ENCODE peak calls at places on chromosomes 5 and 9, in four cellular contexts. O, J, F and I are unnamed samples.
A peak's percentile ranks its signal among the peaks of the same experiment; 100 is the strongest.

GRCh38 chr5:176806137-176806536 is 4.2 kb upstream of the UNC5A start:
- DNase-seq in J (no peak), O (peak; percentile 16), F (peak; percentile 48), I (no peak)

GRCh38 chr9:125460883-125461475 is 199.4 kb downstream of the GAPVD1 start:
- DNase-seq in O (peak; percentile 40), F (no peak), J (peak; percentile 69), I (no peak)

GRCh38 chr9:129933709-129934586 is 98.7 kb downstream of the USP20 start:
- DNase-seq in F (no peak), J (no peak), O (peak; percentile 17), I (no peak)

GRCh38 chr5:9864791-9865190 is 234.6 kb upstream of the TAS2R1 start:
- DNase-seq in O (no peak), J (no peak), F (no peak), I (no peak)

GRCh38 chr9:125233678-125234077 is 7.5 kb downstream of the HSPA5 start:
- DNase-seq in J (no peak), O (peak; percentile 99), F (peak; percentile 32), I (no peak)

GRCh38 chr5:14160116-14160515 is 17.0 kb downstream of the TRIO start:
- DNase-seq in J (no peak), O (no peak), F (no peak), I (no peak)

GRCh38 chr5:10599828-10600227 is 36.0 kb downstream of the ANKRD33B start:
- DNase-seq in J (no peak), F (no peak), O (peak; percentile 56), I (no peak)

GRCh38 chr9:117772960-117773359 is 68.8 kb downstream of the TLR4 start:
- DNase-seq in J (no peak), O (peak; percentile 77), F (peak; percentile 32), I (no peak)

GRCh38 chr9:93657331-93658111 is 81.1 kb downstream of the PHF2 start:
- DNase-seq in J (no peak), F (no peak), O (no peak), I (no peak)

GRCh38 chr9:126532019-126532462 is 81.7 kb upstream of the LMX1B start:
- DNase-seq in F (no peak), O (no peak), J (peak; percentile 35), I (no peak)

DNA sequence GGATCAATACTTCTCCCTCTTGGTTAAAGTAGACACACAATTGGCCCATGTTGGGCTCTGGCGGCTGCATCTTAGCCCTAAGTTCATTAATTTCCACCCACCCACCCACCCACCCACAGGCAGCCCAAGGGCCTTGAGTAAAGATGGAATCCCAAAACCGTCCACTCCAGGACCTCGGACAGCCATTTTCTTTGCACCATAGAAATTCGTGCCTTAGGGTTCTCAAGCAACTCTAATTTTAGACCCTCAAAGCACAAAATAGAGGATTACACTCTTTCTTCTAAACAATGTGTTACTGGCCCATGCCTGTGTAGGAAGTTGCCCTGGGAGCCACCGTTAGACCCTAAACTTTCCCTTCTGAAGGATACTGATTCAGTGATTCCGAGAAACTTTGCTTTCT is 568.5 kb downstream of the IRX1 start:
- DNase-seq in F (no peak), O (no peak), J (no peak), I (no peak)
- TF ChIP-seq CTCF in F (no peak), O (no peak), J (no peak), I (no peak)

DNA sequence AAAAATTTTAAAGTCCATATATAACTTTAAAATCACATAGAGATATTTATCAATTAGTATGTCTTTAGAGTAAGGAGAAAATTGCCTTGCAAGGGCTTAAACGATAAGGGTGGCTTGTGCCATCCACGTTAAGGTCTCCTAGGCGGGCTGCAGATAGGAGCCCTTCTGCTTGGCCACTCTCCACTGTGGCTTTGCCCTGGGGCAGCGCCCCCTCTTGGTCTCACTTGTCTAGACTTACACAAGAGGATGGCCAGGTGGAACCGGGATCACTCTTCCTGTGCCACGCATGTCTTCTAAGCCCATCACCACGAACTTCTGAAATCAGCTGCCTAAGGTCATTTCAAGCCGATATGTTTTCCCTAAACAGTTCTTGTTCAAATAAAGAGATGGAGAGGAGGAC is 2.9 kb downstream of the FPGS start:
- DNase-seq in O (no peak), J (no peak), F (peak; percentile 63), I (no peak)
- TF ChIP-seq CTCF in O (peak; percentile 73), J (no peak), F (peak; percentile 53), I (no peak)

GRCh38 chr9:79955300-79955699 is 383.5 kb downstream of the TLE4 start:
- DNase-seq in F (peak; percentile 2), J (no peak), O (no peak), I (no peak)
- TF ChIP-seq CTCF in F (peak; percentile 30), J (no peak), O (peak; percentile 68), I (peak; percentile 51)

DNA sequence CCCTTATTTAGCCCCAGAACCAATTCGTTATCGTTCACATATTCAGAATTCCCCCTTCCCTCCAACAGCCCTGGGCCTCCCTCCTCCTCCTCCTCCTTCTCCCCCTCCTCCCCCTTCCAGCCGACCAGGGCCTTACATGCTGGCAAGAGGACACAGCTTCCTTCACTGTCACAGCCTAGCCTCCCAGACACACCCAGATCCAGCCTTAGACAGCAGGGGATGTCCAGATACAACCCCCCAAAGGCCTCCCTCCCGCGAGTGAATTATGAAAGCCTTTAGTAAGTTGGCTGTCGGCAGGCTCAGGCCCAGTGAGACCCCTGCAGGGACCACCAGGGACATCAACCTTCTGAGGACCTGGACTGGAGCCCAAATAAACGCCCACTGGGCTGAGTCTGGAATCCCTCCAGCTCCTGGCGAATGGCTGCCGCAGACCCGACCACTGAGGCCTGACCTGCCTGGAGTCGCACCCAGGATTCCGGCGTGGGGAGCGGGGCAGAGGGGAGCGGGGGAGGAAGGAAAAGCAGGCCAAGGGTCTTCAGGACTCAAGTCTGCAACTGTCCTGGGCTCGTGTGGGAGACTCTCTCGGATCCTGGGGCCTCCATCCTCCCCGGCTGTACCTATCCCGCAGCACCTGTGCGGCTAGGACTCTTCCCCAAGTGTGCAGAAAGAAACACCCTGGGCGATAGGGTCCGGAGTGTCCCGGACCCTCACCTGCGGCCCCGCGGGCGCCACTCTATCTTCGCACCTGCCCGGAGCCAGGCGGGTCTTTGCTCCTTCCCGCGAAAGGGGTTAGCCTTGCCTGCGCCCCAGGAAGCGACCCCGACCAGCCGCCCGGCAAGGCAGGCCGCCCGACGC is 735 bp downstream of the SEPTIN8 start:
- DNase-seq in O (no peak), F (peak; percentile 39), J (peak; percentile 26), I (no peak)
- TF ChIP-seq CTCF in O (no peak), F (no peak), J (no peak), I (no peak)

DNA sequence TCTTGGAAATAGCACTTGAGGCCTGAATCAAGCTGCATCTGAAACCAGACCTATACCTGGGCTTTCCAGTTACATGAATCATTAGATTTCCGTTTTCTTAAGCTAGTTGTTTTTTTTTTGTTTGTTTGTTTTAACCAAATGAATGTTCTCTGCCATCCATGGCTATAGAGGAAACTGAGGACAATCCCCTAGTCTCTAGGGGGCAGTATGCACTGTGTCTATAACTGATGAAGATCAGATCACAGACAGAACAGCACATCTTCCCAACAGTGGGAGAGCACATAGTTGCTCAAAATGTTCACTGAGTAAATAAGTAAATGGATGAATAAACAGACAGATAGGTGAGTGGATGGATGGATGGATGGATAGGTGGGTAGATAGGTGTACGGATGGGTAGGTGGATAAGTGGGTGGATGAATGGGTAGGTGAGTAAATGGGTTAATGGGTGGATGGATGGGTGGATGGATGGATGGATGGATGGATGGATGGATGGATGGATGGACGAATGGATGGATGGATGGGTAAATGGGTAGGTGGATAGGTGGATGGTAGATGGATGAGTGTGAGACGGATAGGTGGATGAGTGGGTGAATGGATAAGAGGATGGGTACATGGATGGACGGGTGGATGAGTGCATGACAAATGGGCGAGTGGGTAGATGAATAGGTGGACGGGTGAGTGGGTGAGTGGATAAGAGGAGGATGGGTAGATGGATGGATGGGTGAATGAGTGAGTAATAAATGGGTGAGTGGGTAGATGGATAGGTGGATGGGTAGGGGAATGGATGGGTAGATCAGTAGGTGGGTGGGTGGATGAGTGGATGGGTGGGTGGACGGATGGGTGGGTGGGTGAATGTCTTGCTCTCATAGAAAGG is 179.1 kb downstream of the FGF18 start:
- DNase-seq in J (no peak), F (peak; percentile 20), O (no peak), I (no peak)
- TF ChIP-seq CTCF in J (no peak), F (peak; percentile 39), O (peak; percentile 25), I (no peak)

GRCh38 chr5:167614294-167615104 is 676.9 kb upstream of the WWC1 start:
- DNase-seq in F (no peak), O (no peak), J (no peak), I (no peak)

GRCh38 chr5:167603135-167603534 is 688.3 kb upstream of the WWC1 start:
- DNase-seq in F (no peak), O (no peak), J (no peak), I (no peak)

DNA sequence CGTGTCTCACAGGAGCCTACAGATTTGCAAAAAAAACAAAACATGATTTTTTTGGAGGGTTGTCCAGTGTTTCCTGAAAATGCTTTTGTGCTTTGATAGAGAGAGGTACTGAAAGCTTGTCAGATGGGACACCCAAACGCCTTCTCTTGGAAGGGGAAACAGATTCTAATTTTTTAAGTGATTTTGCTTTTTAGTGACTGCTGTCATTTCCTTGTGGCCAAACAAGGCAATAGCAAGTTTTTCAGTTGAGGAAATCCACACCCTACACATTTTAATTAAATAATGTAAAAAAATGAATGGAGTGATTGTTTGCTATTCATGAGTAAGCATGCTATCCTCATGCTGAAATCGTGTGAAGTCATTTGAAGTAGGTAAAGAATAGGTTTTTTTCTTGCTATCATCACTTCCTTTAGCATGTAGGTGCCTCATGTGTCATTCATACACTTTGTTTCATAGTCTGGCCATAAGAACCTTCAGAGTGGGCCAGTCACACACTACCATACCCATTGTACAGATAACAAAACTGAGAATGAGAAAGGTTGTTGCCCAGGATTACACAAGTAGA is 682.7 kb upstream of the WWC1 start:
- DNase-seq in F (no peak), J (no peak), O (no peak), I (no peak)
- TF ChIP-seq CTCF in F (no peak), J (no peak), O (peak; percentile 59), I (no peak)